ENCODE peak calls at places on chromosomes 12 and 14, in five cellular contexts. One of them, this sample, is unnamed.

GRCh38 chr12:120373683-120374082 is 4.7 kb upstream of the MSI1 start:
- DNase-seq in NCI-H1092 treated with DMSO at 0.1 percent for 48 hours: no peak
- DNase-seq in thyroid gland: no peak
- DNase-seq in NT2/D1: no peak
- DNase-seq in stimulated activated CD4-positive, alpha-beta T cell treated with anti-CD3 and anti-CD28 coated beads, Interleukin-4, amount 100 ng/mL, for 48 hours: no peak
- DNase-seq in this sample: no peak

GRCh38 chr12:5073838-5074237 is 30.2 kb downstream of the KCNA5 start:
- DNase-seq in thyroid gland: no peak
- DNase-seq in NT2/D1: no peak
- DNase-seq in NCI-H1092 treated with DMSO at 0.1 percent for 48 hours: no peak
- DNase-seq in stimulated activated CD4-positive, alpha-beta T cell treated with anti-CD3 and anti-CD28 coated beads, Interleukin-4, amount 100 ng/mL, for 48 hours: no peak
- DNase-seq in this sample: no peak

GRCh38 chr14:69674546-69675245 is 63.3 kb downstream of the SUSD6 start:
- DNase-seq in NCI-H1092 treated with DMSO at 0.1 percent for 48 hours: peak; percentile 18
- DNase-seq in thyroid gland: no peak
- DNase-seq in NT2/D1: no peak
- DNase-seq in stimulated activated CD4-positive, alpha-beta T cell treated with anti-CD3 and anti-CD28 coated beads, Interleukin-4, amount 100 ng/mL, for 48 hours: no peak
- DNase-seq in this sample: no peak

GRCh38 chr12:41486718-41487117 is 298.6 kb downstream of the PDZRN4 start:
- DNase-seq in stimulated activated CD4-positive, alpha-beta T cell treated with anti-CD3 and anti-CD28 coated beads, Interleukin-4, amount 100 ng/mL, for 48 hours: no peak
- DNase-seq in NCI-H1092 treated with DMSO at 0.1 percent for 48 hours: no peak
- DNase-seq in NT2/D1: peak; percentile 6
- DNase-seq in thyroid gland: no peak
- DNase-seq in this sample: no peak

GRCh38 chr12:46526231-46526630 is 153.7 kb upstream of the SLC38A2 start:
- DNase-seq in stimulated activated CD4-positive, alpha-beta T cell treated with anti-CD3 and anti-CD28 coated beads, Interleukin-4, amount 100 ng/mL, for 48 hours: no peak
- DNase-seq in thyroid gland: no peak
- DNase-seq in NT2/D1: no peak
- DNase-seq in NCI-H1092 treated with DMSO at 0.1 percent for 48 hours: no peak
- DNase-seq in this sample: no peak

GRCh38 chr12:22283006-22283506 is 51.5 kb downstream of the ST8SIA1 start:
- DNase-seq in stimulated activated CD4-positive, alpha-beta T cell treated with anti-CD3 and anti-CD28 coated beads, Interleukin-4, amount 100 ng/mL, for 48 hours: no peak
- DNase-seq in thyroid gland: no peak
- DNase-seq in NCI-H1092 treated with DMSO at 0.1 percent for 48 hours: no peak
- DNase-seq in NT2/D1: no peak
- DNase-seq in this sample: no peak

GRCh38 chr12:113063396-113064350 is 7.1 kb downstream of the DTX1 start:
- DNase-seq in NT2/D1: no peak
- DNase-seq in thyroid gland: no peak
- DNase-seq in stimulated activated CD4-positive, alpha-beta T cell treated with anti-CD3 and anti-CD28 coated beads, Interleukin-4, amount 100 ng/mL, for 48 hours: no peak
- DNase-seq in NCI-H1092 treated with DMSO at 0.1 percent for 48 hours: no peak
- DNase-seq in this sample: no peak

GRCh38 chr14:65412881-65413738 is 580 bp downstream of the FUT8 start:
- DNase-seq in NCI-H1092 treated with DMSO at 0.1 percent for 48 hours: peak; percentile 95
- DNase-seq in NT2/D1: peak; percentile 36
- DNase-seq in thyroid gland: no peak
- DNase-seq in stimulated activated CD4-positive, alpha-beta T cell treated with anti-CD3 and anti-CD28 coated beads, Interleukin-4, amount 100 ng/mL, for 48 hours: peak; percentile 57
- DNase-seq in this sample: peak; percentile 46

GRCh38 chr12:79549531-79550271 is 141.1 kb downstream of the PAWR start:
- DNase-seq in stimulated activated CD4-positive, alpha-beta T cell treated with anti-CD3 and anti-CD28 coated beads, Interleukin-4, amount 100 ng/mL, for 48 hours: no peak
- DNase-seq in NT2/D1: no peak
- DNase-seq in thyroid gland: no peak
- DNase-seq in NCI-H1092 treated with DMSO at 0.1 percent for 48 hours: no peak
- DNase-seq in this sample: no peak

GRCh38 chr12:131553409-131553808 is 157.5 kb upstream of the SFSWAP start:
- DNase-seq in NT2/D1: no peak
- DNase-seq in NCI-H1092 treated with DMSO at 0.1 percent for 48 hours: no peak
- DNase-seq in stimulated activated CD4-positive, alpha-beta T cell treated with anti-CD3 and anti-CD28 coated beads, Interleukin-4, amount 100 ng/mL, for 48 hours: no peak
- DNase-seq in thyroid gland: no peak
- DNase-seq in this sample: no peak

GRCh38 chr12:109273354-109273753 is 35.7 kb downstream of the FOXN4 start:
- DNase-seq in thyroid gland: no peak
- DNase-seq in NT2/D1: no peak
- DNase-seq in stimulated activated CD4-positive, alpha-beta T cell treated with anti-CD3 and anti-CD28 coated beads, Interleukin-4, amount 100 ng/mL, for 48 hours: no peak
- DNase-seq in NCI-H1092 treated with DMSO at 0.1 percent for 48 hours: peak; percentile 27
- DNase-seq in this sample: no peak

GRCh38 chr14:94650806-94651805 is 38.9 kb downstream of the SERPINA3 start:
- DNase-seq in NCI-H1092 treated with DMSO at 0.1 percent for 48 hours: no peak
- DNase-seq in stimulated activated CD4-positive, alpha-beta T cell treated with anti-CD3 and anti-CD28 coated beads, Interleukin-4, amount 100 ng/mL, for 48 hours: no peak
- DNase-seq in NT2/D1: no peak
- DNase-seq in thyroid gland: no peak
- DNase-seq in this sample: no peak

GRCh38 chr12:15522574-15523187 is 200.4 kb downstream of the PTPRO start:
- DNase-seq in thyroid gland: no peak
- DNase-seq in stimulated activated CD4-positive, alpha-beta T cell treated with anti-CD3 and anti-CD28 coated beads, Interleukin-4, amount 100 ng/mL, for 48 hours: no peak
- DNase-seq in NCI-H1092 treated with DMSO at 0.1 percent for 48 hours: peak; percentile 72
- DNase-seq in NT2/D1: peak; percentile 63
- DNase-seq in this sample: peak; percentile 49